ENCODE peak calls at places on chromosomes 5 and 9, in seven cellular contexts. One of them, this sample, is unnamed. For H3K36me3 and H3K27me3, the result is how much of the 10 kb centered on the place peaks cover.

GRCh38 chr9:98554752-98555151 is 154.0 kb downstream of the GABBR2 start:
- DNase-seq in H1: no peak
- DNase-seq in MM.1S: no peak
- DNase-seq in GM12878: no peak
- DNase-seq in right atrium auricular region: no peak
- DNase-seq in psoas muscle: no peak
- DNase-seq in H7: no peak
- DNase-seq in this sample: no peak

GRCh38 chr5:73564644-73565165 is 734 bp downstream of the ANKRA2 start:
- DNase-seq in H1: no peak
- DNase-seq in MM.1S: peak
- DNase-seq in GM12878: no peak
- DNase-seq in right atrium auricular region: no peak
- DNase-seq in psoas muscle: no peak
- DNase-seq in H7: peak
- DNase-seq in this sample: no peak

GRCh38 chr5:160685695-160686094 is 166.3 kb downstream of the ATP10B start:
- DNase-seq in H1: no peak
- DNase-seq in MM.1S: peak
- DNase-seq in GM12878: peak
- DNase-seq in right atrium auricular region: no peak
- DNase-seq in psoas muscle: no peak
- DNase-seq in H7: peak
- DNase-seq in this sample: no peak

GRCh38 chr9:97803167-97804058 is 49.6 kb upstream of the FOXE1 start:
- DNase-seq in H1: no peak
- DNase-seq in MM.1S: peak
- DNase-seq in GM12878: no peak
- DNase-seq in right atrium auricular region: peak
- DNase-seq in psoas muscle: peak
- DNase-seq in H7: peak
- DNase-seq in this sample: no peak

GRCh38 chr5:149144637-149145036 is 3.3 kb downstream of the ABLIM3 start:
- DNase-seq in H1: no peak
- DNase-seq in MM.1S: no peak
- DNase-seq in GM12878: no peak
- DNase-seq in right atrium auricular region: no peak
- DNase-seq in psoas muscle: no peak
- DNase-seq in H7: no peak
- DNase-seq in this sample: no peak

GRCh38 chr5:124411089-124411488 is 335.4 kb downstream of the ZNF608 start:
- DNase-seq in H1: no peak
- DNase-seq in MM.1S: peak
- DNase-seq in GM12878: peak
- DNase-seq in right atrium auricular region: no peak
- DNase-seq in psoas muscle: no peak
- DNase-seq in H7: no peak
- DNase-seq in this sample: no peak

GRCh38 chr5:58019614-58020013 is 440.3 kb downstream of the PLK2 start:
- DNase-seq in H1: no peak
- DNase-seq in MM.1S: no peak
- DNase-seq in GM12878: no peak
- DNase-seq in right atrium auricular region: peak
- DNase-seq in psoas muscle: peak
- DNase-seq in H7: no peak
- DNase-seq in this sample: no peak

GRCh38 chr5:124402144-124402581 is 344.3 kb downstream of the ZNF608 start:
- DNase-seq in H1: no peak
- DNase-seq in MM.1S: no peak
- DNase-seq in GM12878: no peak
- DNase-seq in right atrium auricular region: no peak
- DNase-seq in psoas muscle: no peak
- DNase-seq in H7: no peak
- DNase-seq in this sample: peak

GRCh38 chr9:129054163-129054851 is 17.9 kb downstream of the MIGA2 start:
- DNase-seq in H1: no peak
- DNase-seq in MM.1S: no peak
- DNase-seq in GM12878: no peak
- DNase-seq in right atrium auricular region: no peak
- DNase-seq in psoas muscle: no peak
- DNase-seq in H7: no peak
- DNase-seq in this sample: no peak

GRCh38 chr9:33350310-33350709 is 52.1 kb downstream of the AQP7 start:
- DNase-seq in H1: no peak
- DNase-seq in MM.1S: no peak
- DNase-seq in GM12878: no peak
- DNase-seq in right atrium auricular region: no peak
- DNase-seq in psoas muscle: no peak
- DNase-seq in H7: no peak
- DNase-seq in this sample: peak

GRCh38 chr9:89351584-89351983 is 33.3 kb downstream of the SECISBP2 start:
- DNase-seq in H1: no peak
- DNase-seq in MM.1S: no peak
- DNase-seq in GM12878: no peak
- DNase-seq in right atrium auricular region: no peak
- DNase-seq in psoas muscle: peak
- DNase-seq in H7: no peak
- DNase-seq in this sample: no peak
- H3K36me3 ChIP-seq in H1: under half
- H3K36me3 ChIP-seq in MM.1S: under half
- H3K36me3 ChIP-seq in GM12878: under half
- H3K36me3 ChIP-seq in right atrium auricular region: half or more
- H3K36me3 ChIP-seq in psoas muscle: under half
- H3K36me3 ChIP-seq in H7: half or more
- H3K36me3 ChIP-seq in this sample: under half

DNA sequence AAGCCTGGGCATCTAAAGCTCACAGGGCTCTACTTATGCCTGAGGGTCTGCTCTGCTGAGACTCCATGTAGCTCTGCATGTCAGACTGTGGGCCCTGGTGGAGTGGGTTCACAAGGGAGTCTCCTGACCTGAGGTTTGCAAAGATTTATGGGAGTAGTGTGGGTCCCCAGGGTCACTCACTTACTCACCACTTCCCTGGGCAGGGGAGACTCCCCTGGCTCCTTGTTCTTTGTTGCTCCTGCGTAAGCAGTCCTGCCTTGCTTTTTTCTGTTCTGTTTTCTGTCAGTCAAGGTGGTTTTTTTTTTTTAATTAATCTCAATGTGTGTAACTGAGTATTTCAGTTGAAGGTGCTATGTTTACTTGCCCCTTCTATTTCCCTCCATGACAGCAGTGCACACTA is 256.6 kb downstream of the TMEM38B start:
- DNase-seq in H1: no peak
- DNase-seq in MM.1S: no peak
- DNase-seq in GM12878: no peak
- DNase-seq in right atrium auricular region: no peak
- DNase-seq in psoas muscle: no peak
- DNase-seq in H7: no peak
- DNase-seq in this sample: no peak
- H3K27me3 ChIP-seq in H1: under half
- H3K27me3 ChIP-seq in MM.1S: under half
- H3K27me3 ChIP-seq in GM12878: under half
- H3K27me3 ChIP-seq in right atrium auricular region: under half
- H3K27me3 ChIP-seq in psoas muscle: under half
- H3K27me3 ChIP-seq in H7: under half
- H3K27me3 ChIP-seq in this sample: under half

DNA sequence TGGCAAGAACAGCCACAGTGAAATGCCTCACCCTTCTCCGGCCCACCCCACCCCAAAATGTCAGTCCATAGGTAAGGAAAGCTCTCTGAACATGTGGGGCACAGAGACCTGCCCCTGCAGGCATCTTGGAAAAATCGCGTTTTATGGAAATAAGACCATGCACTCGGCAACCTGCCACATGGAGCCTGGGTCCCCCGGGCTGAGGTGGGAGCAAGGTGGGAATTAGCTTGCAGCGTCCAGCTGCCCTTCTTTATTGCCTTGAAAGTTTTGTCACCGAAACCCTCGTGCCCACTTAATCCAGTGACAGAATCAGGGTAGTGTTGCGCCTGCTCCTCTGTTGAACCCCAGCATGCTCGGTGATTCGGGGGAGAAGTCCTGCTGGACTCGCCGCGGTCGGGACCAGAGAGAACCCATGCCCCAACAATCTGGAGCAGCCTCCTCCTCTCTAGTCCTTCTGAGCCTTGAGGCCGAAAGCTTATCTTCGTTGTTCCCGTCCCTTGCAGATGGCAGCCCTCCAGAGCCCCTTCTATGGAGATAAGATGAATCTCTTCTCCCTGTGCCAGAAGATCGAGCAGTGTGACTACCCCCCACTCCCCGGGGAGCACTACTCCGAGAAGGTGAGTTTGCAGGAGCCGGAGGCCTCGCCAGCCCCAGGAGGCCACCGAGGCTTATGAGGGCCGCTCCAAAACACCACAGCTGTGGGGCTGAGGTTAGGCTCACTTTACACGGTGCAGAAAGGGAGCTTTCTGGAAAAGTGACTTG is 67.9 kb downstream of the PSMB7 start:
- DNase-seq in H1: no peak
- DNase-seq in MM.1S: no peak
- DNase-seq in GM12878: no peak
- DNase-seq in right atrium auricular region: no peak
- DNase-seq in psoas muscle: no peak
- DNase-seq in H7: no peak
- DNase-seq in this sample: no peak
- H3K36me3 ChIP-seq in H1: under half
- H3K36me3 ChIP-seq in MM.1S: under half
- H3K36me3 ChIP-seq in GM12878: under half
- H3K36me3 ChIP-seq in right atrium auricular region: under half
- H3K36me3 ChIP-seq in psoas muscle: under half
- H3K36me3 ChIP-seq in H7: under half
- H3K36me3 ChIP-seq in this sample: half or more

GRCh38 chr5:132819468-132819867 is 6.4 kb downstream of the SOWAHA start:
- DNase-seq in H1: no peak
- DNase-seq in MM.1S: no peak
- DNase-seq in GM12878: no peak
- DNase-seq in right atrium auricular region: no peak
- DNase-seq in psoas muscle: no peak
- DNase-seq in H7: peak
- DNase-seq in this sample: no peak

GRCh38 chr5:132821791-132822190 is 8.7 kb downstream of the SHROOM1 start:
- DNase-seq in H1: no peak
- DNase-seq in MM.1S: no peak
- DNase-seq in GM12878: no peak
- DNase-seq in right atrium auricular region: no peak
- DNase-seq in psoas muscle: no peak
- DNase-seq in H7: no peak
- DNase-seq in this sample: no peak

GRCh38 chr5:132822650-132823480 is 7.6 kb downstream of the SHROOM1 start:
- DNase-seq in H1: peak
- DNase-seq in MM.1S: no peak
- DNase-seq in GM12878: no peak
- DNase-seq in right atrium auricular region: no peak
- DNase-seq in psoas muscle: no peak
- DNase-seq in H7: peak
- DNase-seq in this sample: no peak

GRCh38 chr5:132821350-132821749 is 8.2 kb downstream of the SOWAHA start:
- DNase-seq in H1: no peak
- DNase-seq in MM.1S: no peak
- DNase-seq in GM12878: no peak
- DNase-seq in right atrium auricular region: no peak
- DNase-seq in psoas muscle: no peak
- DNase-seq in H7: no peak
- DNase-seq in this sample: no peak

GRCh38 chr5:132820162-132820754 is 7.2 kb downstream of the SOWAHA start:
- DNase-seq in H1: peak
- DNase-seq in MM.1S: peak
- DNase-seq in GM12878: peak
- DNase-seq in right atrium auricular region: peak
- DNase-seq in psoas muscle: peak
- DNase-seq in H7: peak
- DNase-seq in this sample: no peak
- H3K27me3 ChIP-seq in H1: under half
- H3K27me3 ChIP-seq in MM.1S: under half
- H3K27me3 ChIP-seq in GM12878: under half
- H3K27me3 ChIP-seq in right atrium auricular region: under half
- H3K27me3 ChIP-seq in psoas muscle: under half
- H3K27me3 ChIP-seq in H7: under half
- H3K27me3 ChIP-seq in this sample: under half

GRCh38 chr9:114621561-114621960 is 10.5 kb downstream of the TMEM268 start:
- DNase-seq in H1: no peak
- DNase-seq in MM.1S: no peak
- DNase-seq in GM12878: no peak
- DNase-seq in right atrium auricular region: no peak
- DNase-seq in psoas muscle: no peak
- DNase-seq in H7: no peak
- DNase-seq in this sample: no peak

GRCh38 chr9:114614373-114614772 is 3.3 kb downstream of the TMEM268 start:
- DNase-seq in H1: no peak
- DNase-seq in MM.1S: no peak
- DNase-seq in GM12878: no peak
- DNase-seq in right atrium auricular region: no peak
- DNase-seq in psoas muscle: no peak
- DNase-seq in H7: peak
- DNase-seq in this sample: no peak

GRCh38 chr9:114621975-114622609 is 11.0 kb downstream of the TMEM268 start:
- DNase-seq in H1: no peak
- DNase-seq in MM.1S: no peak
- DNase-seq in GM12878: no peak
- DNase-seq in right atrium auricular region: no peak
- DNase-seq in psoas muscle: no peak
- DNase-seq in H7: no peak
- DNase-seq in this sample: no peak

GRCh38 chr9:114616684-114617520 is 5.8 kb downstream of the TMEM268 start:
- DNase-seq in H1: no peak
- DNase-seq in MM.1S: peak
- DNase-seq in GM12878: peak
- DNase-seq in right atrium auricular region: peak
- DNase-seq in psoas muscle: peak
- DNase-seq in H7: no peak
- DNase-seq in this sample: no peak

GRCh38 chr9:114619205-114619758 is 8.2 kb downstream of the TMEM268 start:
- DNase-seq in H1: no peak
- DNase-seq in MM.1S: peak
- DNase-seq in GM12878: no peak
- DNase-seq in right atrium auricular region: no peak
- DNase-seq in psoas muscle: no peak
- DNase-seq in H7: no peak
- DNase-seq in this sample: no peak
- H3K36me3 ChIP-seq in H1: under half
- H3K36me3 ChIP-seq in MM.1S: under half
- H3K36me3 ChIP-seq in GM12878: under half
- H3K36me3 ChIP-seq in right atrium auricular region: under half
- H3K36me3 ChIP-seq in psoas muscle: under half
- H3K36me3 ChIP-seq in H7: under half
- H3K36me3 ChIP-seq in this sample: under half